ENCODE peak calls at places on chromosomes 6 and 20, in five cellular contexts. Y is foreskin fibroblast, M is neural crest cell, D is anterior cingulate cortex, Q is activated T-helper 1 cell treated with Interleukin-2 at 50 U/mL for 16 hours. B is an unnamed sample.

GRCh38 chr6:1286972-1287600 is 24.8 kb upstream of the FOXQ1 start:
- DNase-seq in Y (peak), M (no peak), D (no peak), Q (no peak), B (no peak)

GRCh38 chr6:89887452-89888137 is 6.7 kb upstream of the GJA10 start:
- DNase-seq in Y (peak), M (no peak), D (no peak), Q (no peak), B (no peak)

GRCh38 chr6:100176951-100177710 is 183.1 kb upstream of the MCHR2 start:
- DNase-seq in Y (peak), M (no peak), D (no peak), Q (no peak), B (no peak)

GRCh38 chr6:143328885-143329284 is 121.6 kb downstream of the ADAT2 start:
- DNase-seq in Y (peak), M (no peak), D (no peak), Q (no peak), B (no peak)

GRCh38 chr6:113539202-113539601 is 317.9 kb upstream of the MARCKS start:
- DNase-seq in Y (peak), M (no peak), D (no peak), Q (no peak), B (no peak)

GRCh38 chr6:96823743-96824142 is 13.5 kb downstream of the GPR63 start:
- DNase-seq in Y (no peak), M (no peak), D (no peak), Q (no peak), B (no peak)

GRCh38 chr6:169978615-169979161 is 227.3 kb downstream of the ERMARD start:
- DNase-seq in Y (peak), M (no peak), D (no peak), Q (no peak), B (no peak)

GRCh38 chr20:31494131-31494530 is 19.0 kb downstream of the REM1 start:
- DNase-seq in Y (peak), M (peak), D (no peak), Q (no peak), B (no peak)

GRCh38 chr6:136226674-136227377 is 23.3 kb downstream of the MTFR2 start:
- DNase-seq in Y (peak), M (no peak), D (no peak), Q (no peak), B (no peak)

GRCh38 chr6:41786451-41787218 is 859 bp upstream of the TOMM6 start:
- DNase-seq in Y (peak), M (peak), D (peak), Q (peak), B (peak)

GRCh38 chr6:7993399-7993798 is 70.8 kb downstream of the BLOC1S5 start:
- DNase-seq in Y (no peak), M (no peak), D (no peak), Q (no peak), B (no peak)

GRCh38 chr20:14434379-14435136 is 97.1 kb upstream of the FLRT3 start:
- DNase-seq in Y (peak), M (no peak), D (no peak), Q (no peak), B (no peak)

GRCh38 chr20:32976746-32977145 is 27.5 kb downstream of the SUN5 start:
- DNase-seq in Y (no peak), M (no peak), D (no peak), Q (no peak), B (no peak)

GRCh38 chr6:26305097-26305841 is 59.7 kb upstream of the BTN3A2 start:
- DNase-seq in Y (peak), M (peak), D (peak), Q (no peak), B (peak)

GRCh38 chr6:68777956-68778355 is 142.9 kb downstream of the ADGRB3 start:
- DNase-seq in Y (peak), M (no peak), D (no peak), Q (no peak), B (no peak)

GRCh38 chr6:159577564-159577963 is 115.5 kb downstream of the SOD2 start:
- DNase-seq in Y (no peak), M (no peak), D (no peak), Q (no peak), B (no peak)

GRCh38 chr20:59004763-59005522 is 2.1 kb downstream of the CTSZ start:
- DNase-seq in Y (no peak), M (no peak), D (no peak), Q (peak), B (no peak)

GRCh38 chr6:39314273-39314790 is at the start of gene KCNK17:
- DNase-seq in Y (no peak), M (no peak), D (no peak), Q (no peak), B (no peak)

GRCh38 chr6:167745660-167746376 is 80.9 kb upstream of the AFDN start:
- DNase-seq in Y (no peak), M (no peak), D (no peak), Q (no peak), B (no peak)

GRCh38 chr20:19120569-19120968 is 91.9 kb upstream of the SLC24A3 start:
- DNase-seq in Y (no peak), M (no peak), D (no peak), Q (no peak), B (no peak)

GRCh38 chr6:109790131-109790530 is 99.0 kb downstream of the FIG4 start:
- DNase-seq in Y (peak), M (no peak), D (no peak), Q (no peak), B (no peak)